ENCODE peak calls at places on chromosomes 11 and 22, in ten cellular contexts. R is heart left ventricle, F is IMR-90, I is transverse colon, H is tibial nerve, O is A549, Q is body of pancreas, P is K562, J is esophagus squamous epithelium, K is suprapubic skin. A is an unnamed sample.

GRCh38 chr11:13962562-13963168 is at the start of gene SPON1:
- DNase-seq in R (peak), F (peak), I (peak), H (no peak), O (no peak), Q (peak), P (no peak), J (no peak), K (peak), A (no peak)

GRCh38 chr22:32796865-32797573 is 4.5 kb upstream of the TIMP3 start:
- DNase-seq in R (peak), F (peak), I (peak), H (peak), O (peak), Q (peak), P (peak), J (no peak), K (peak), A (peak)

GRCh38 chr11:57425565-57426438 is 1.1 kb downstream of the SLC43A3 start:
- DNase-seq in R (peak), F (peak), I (peak), H (peak), O (no peak), Q (peak), P (no peak), J (no peak), K (peak), A (peak)

GRCh38 chr22:48393041-48393370 is 1434.7 kb downstream of the BRD1 start:
- DNase-seq in R (no peak), F (no peak), I (no peak), H (no peak), O (no peak), Q (no peak), P (no peak), J (no peak), K (no peak), A (no peak)

GRCh38 chr22:42725606-42726355 is 5.1 kb upstream of the A4GALT start:
- DNase-seq in R (no peak), F (no peak), I (no peak), H (no peak), O (no peak), Q (no peak), P (no peak), J (no peak), K (no peak), A (no peak)

GRCh38 chr11:34161812-34162506 is 56.5 kb downstream of the NAT10 start:
- DNase-seq in R (no peak), F (peak), I (no peak), H (no peak), O (no peak), Q (no peak), P (peak), J (no peak), K (no peak), A (peak)

GRCh38 chr11:73141031-73141308 is 1.1 kb downstream of the FCHSD2 start:
- DNase-seq in R (no peak), F (no peak), I (no peak), H (no peak), O (peak), Q (peak), P (peak), J (no peak), K (peak), A (no peak)

GRCh38 chr22:37328017-37328416 is 45.7 kb downstream of the CYTH4 start:
- DNase-seq in R (no peak), F (peak), I (no peak), H (no peak), O (peak), Q (no peak), P (no peak), J (no peak), K (no peak), A (no peak)

GRCh38 chr11:59668188-59668949 is 468 bp downstream of the PATL1 start:
- DNase-seq in R (peak), F (peak), I (peak), H (peak), O (peak), Q (peak), P (peak), J (peak), K (peak), A (peak)

GRCh38 chr11:13718394-13718793 is 49.9 kb downstream of the FAR1 start:
- DNase-seq in R (no peak), F (no peak), I (no peak), H (no peak), O (no peak), Q (no peak), P (no peak), J (no peak), K (no peak), A (no peak)

GRCh38 chr22:33923660-33924246 is 3.5 kb upstream of the LARGE1 start:
- DNase-seq in R (peak), F (peak), I (peak), H (peak), O (peak), Q (peak), P (peak), J (no peak), K (no peak), A (peak)

GRCh38 chr22:45007946-45008852 is 1.6 kb downstream of the PHF21B start:
- DNase-seq in R (no peak), F (no peak), I (no peak), H (no peak), O (peak), Q (no peak), P (peak), J (no peak), K (no peak), A (no peak)

GRCh38 chr11:1776944-1777715 is 13.4 kb upstream of the CTSD start:
- DNase-seq in R (no peak), F (no peak), I (no peak), H (no peak), O (no peak), Q (no peak), P (no peak), J (no peak), K (peak), A (no peak)

GRCh38 chr11:85685820-85686459 is at the start of gene CCDC89:
- DNase-seq in R (peak), F (peak), I (peak), H (peak), O (peak), Q (peak), P (no peak), J (peak), K (peak), A (no peak)

GRCh38 chr11:61908730-61909622 is 8.4 kb downstream of the RAB3IL1 start:
- DNase-seq in R (peak), F (no peak), I (peak), H (no peak), O (no peak), Q (no peak), P (peak), J (no peak), K (no peak), A (no peak)

GRCh38 chr22:36379593-36380361 is 8.0 kb downstream of the MYH9 start:
- DNase-seq in R (peak), F (peak), I (no peak), H (no peak), O (no peak), Q (no peak), P (no peak), J (no peak), K (no peak), A (peak)

GRCh38 chr11:72969894-72970335 is 155.7 kb downstream of the ATG16L2 start:
- DNase-seq in R (no peak), F (peak), I (no peak), H (no peak), O (no peak), Q (no peak), P (no peak), J (no peak), K (no peak), A (peak)

GRCh38 chr11:2794419-2794795 is 91.2 kb downstream of the CDKN1C start:
- DNase-seq in R (no peak), F (no peak), I (no peak), H (no peak), O (no peak), Q (peak), P (no peak), J (no peak), K (peak), A (peak)

GRCh38 chr22:40654522-40655167 is 18.1 kb upstream of the MRTFA start:
- DNase-seq in R (peak), F (peak), I (peak), H (peak), O (peak), Q (peak), P (peak), J (no peak), K (no peak), A (no peak)

GRCh38 chr22:40653361-40653760 is 16.8 kb upstream of the MRTFA start:
- DNase-seq in R (no peak), F (no peak), I (no peak), H (no peak), O (no peak), Q (no peak), P (no peak), J (no peak), K (no peak), A (no peak)

GRCh38 chr22:40648386-40648785 is 11.9 kb upstream of the MRTFA start:
- DNase-seq in R (no peak), F (no peak), I (peak), H (no peak), O (no peak), Q (no peak), P (no peak), J (no peak), K (peak), A (no peak)

GRCh38 chr22:40651057-40651456 is 14.5 kb upstream of the MRTFA start:
- DNase-seq in R (no peak), F (no peak), I (no peak), H (no peak), O (no peak), Q (no peak), P (no peak), J (no peak), K (no peak), A (no peak)

GRCh38 chr22:40651563-40652501 is 15.3 kb upstream of the MRTFA start:
- DNase-seq in R (peak), F (peak), I (peak), H (peak), O (peak), Q (peak), P (peak), J (peak), K (peak), A (peak)
- H3K4me3 ChIP-seq in R (peak), F (peak), I (peak), H (peak), O (peak), Q (no peak), P (peak), J (peak), K (peak), A (peak)

GRCh38 chr11:67435727-67436458 is 1.6 kb downstream of the PTPRCAP start:
- DNase-seq in R (no peak), F (no peak), I (no peak), H (no peak), O (no peak), Q (no peak), P (no peak), J (no peak), K (no peak), A (no peak)

GRCh38 chr11:67434395-67434881 is 3.0 kb downstream of the PTPRCAP start:
- DNase-seq in R (no peak), F (no peak), I (no peak), H (no peak), O (no peak), Q (no peak), P (no peak), J (no peak), K (no peak), A (peak)

GRCh38 chr11:67432655-67433349 is 4.5 kb downstream of the RPS6KB2 start:
- DNase-seq in R (no peak), F (no peak), I (no peak), H (no peak), O (no peak), Q (no peak), P (no peak), J (no peak), K (no peak), A (peak)

GRCh38 chr11:67435031-67435726 is 2.3 kb downstream of the PTPRCAP start:
- DNase-seq in R (no peak), F (no peak), I (no peak), H (no peak), O (no peak), Q (no peak), P (no peak), J (no peak), K (no peak), A (peak)

DNA sequence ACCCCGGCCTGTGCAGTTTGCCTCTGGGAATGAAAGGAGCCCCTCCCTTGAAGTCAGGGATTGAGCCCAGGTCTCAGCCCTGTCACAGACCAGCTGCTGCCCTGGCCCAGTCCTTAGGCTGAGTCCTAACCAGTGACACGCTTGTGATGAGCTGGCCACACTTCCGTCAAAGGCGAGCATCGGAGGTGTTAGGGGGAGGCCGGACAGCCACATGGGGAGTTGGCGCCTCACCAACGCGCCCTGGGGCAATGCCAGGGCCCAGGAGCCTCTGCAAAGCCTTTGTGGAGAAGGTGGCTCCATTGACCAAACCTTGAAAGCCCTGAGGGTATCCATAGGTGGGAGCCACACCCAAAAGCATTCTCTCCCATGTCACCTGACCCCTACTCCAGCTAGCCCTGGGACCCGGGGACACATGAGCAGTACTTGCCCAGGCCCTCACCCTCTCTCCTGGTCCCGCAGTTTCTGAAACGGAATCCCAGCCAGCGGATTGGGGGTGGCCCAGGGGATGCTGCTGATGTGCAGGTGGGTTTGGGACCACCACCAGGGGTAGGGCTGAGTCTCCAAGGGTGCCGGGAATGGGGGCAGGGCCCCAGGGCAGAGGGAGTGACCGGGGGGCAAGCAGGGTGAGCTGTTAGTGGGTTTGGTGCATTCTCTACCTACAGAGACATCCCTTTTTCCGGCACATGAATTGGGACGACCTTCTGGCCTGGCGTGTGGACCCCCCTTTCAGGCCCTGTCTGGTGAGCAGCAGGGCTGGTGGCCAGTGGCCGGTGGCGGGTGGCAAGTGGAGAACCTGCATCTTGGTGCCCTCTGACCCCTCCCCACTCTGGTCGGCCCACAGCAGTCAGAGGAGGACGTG is 3.7 kb downstream of the PTPRCAP start:
- DNase-seq in R (no peak), F (no peak), I (no peak), H (no peak), O (no peak), Q (no peak), P (no peak), J (no peak), K (no peak), A (peak)
- TF ChIP-seq POLR2A in R (no peak), F (no peak), I (no peak), H (no peak), O (no peak), Q (no peak), P (no peak), J (no peak), K (no peak), A (no peak)

DNA sequence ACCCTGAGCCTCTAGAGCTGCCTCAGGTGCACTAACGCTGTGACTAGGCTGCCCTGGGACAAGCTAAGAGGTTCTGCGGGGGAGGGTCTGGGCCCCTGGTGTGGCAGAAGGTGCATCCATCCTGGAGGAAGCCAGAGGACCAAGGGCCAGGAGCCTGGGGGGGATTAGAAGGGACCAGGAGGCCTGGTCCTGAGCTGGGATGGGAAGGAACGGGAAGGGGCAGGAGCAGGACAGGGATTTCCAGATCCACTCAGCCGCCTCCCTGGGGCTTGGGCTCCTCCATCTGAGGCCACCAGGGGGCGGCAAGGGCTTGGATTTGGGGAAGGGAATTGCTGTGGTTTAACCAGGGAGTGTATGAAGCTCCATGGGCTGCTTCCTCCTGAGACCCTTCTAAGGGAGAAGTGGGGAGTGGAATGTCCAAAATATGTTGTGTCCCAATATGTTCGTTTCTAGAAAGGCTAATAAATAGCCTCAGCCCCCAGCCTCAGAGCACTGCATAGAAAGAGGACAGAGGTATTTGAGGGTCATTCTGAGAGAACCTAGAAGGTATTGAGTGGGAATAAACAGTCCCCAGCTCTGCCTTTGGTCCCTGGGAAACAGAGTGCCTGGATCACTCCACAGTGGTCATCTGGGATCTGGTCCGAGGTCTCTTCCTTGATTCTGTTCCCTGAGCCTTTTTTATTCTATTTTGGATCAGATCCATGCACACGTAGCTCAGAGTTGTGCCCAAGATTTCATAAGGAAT is 17.4 kb upstream of the PRAME start:
- DNase-seq in R (peak), F (peak), I (peak), H (peak), O (peak), Q (peak), P (peak), J (no peak), K (no peak), A (peak)
- TF ChIP-seq CTCF in R (peak), F (peak), I (peak), H (peak), O (peak), Q (peak), P (peak), J (peak), K (no peak), A (peak)

DNA sequence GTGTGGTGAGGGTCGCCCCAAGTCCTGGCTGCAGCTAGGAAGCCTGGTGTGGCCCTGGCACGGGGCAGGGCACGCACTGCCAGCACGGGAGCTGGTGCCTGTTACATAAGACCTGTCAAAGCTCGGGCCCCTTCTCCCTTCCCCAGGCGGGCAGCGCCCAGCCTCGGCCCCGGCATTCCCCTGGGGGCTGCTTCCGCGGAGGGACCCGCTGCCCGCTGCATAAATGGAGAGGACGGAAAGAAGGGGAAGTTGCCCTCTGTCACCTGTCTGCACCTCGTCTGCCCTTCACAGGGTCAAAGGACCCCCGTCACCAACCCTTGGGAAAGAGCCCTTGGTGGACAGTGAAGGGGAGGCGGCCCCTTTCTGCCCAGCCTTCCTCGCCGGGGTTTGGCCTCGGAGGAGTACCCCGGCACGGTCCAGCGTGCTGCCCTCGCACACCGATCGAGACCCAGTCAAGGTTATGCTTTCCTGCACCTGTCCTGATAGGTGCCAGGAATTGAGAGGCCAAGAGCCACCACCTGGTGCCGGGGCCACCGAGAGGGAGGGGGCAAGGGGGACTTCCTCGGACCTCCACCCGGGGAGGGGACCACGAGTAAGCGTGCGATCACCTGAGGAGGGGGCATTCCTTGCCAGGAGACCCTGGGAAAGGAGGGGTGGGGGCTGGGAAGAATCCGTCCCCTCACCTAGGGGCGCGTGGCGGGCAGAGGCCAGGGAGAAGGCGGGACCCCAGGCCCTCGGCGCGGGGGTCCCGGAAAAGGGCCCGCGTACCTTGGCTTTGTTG is 16.8 kb upstream of the MFRP start:
- DNase-seq in R (peak), F (no peak), I (no peak), H (no peak), O (no peak), Q (peak), P (peak), J (no peak), K (peak), A (no peak)
- H3K4me3 ChIP-seq in R (peak), F (no peak), I (peak), H (peak), O (peak), Q (peak), P (peak), J (peak), K (peak), A (no peak)

GRCh38 chr11:119362741-119363080 is 16.2 kb upstream of the MFRP start:
- DNase-seq in R (no peak), F (no peak), I (no peak), H (no peak), O (no peak), Q (no peak), P (no peak), J (no peak), K (no peak), A (no peak)

GRCh38 chr11:119361961-119362725 is 15.6 kb upstream of the MFRP start:
- DNase-seq in R (no peak), F (no peak), I (no peak), H (no peak), O (no peak), Q (no peak), P (no peak), J (no peak), K (peak), A (no peak)

GRCh38 chr11:119365071-119365591 is 16.4 kb downstream of the USP2 start:
- DNase-seq in R (peak), F (peak), I (no peak), H (no peak), O (no peak), Q (no peak), P (no peak), J (no peak), K (no peak), A (no peak)

GRCh38 chr11:119361056-119361787 is 14.7 kb upstream of the MFRP start:
- DNase-seq in R (peak), F (peak), I (no peak), H (no peak), O (peak), Q (peak), P (peak), J (no peak), K (peak), A (peak)

DNA sequence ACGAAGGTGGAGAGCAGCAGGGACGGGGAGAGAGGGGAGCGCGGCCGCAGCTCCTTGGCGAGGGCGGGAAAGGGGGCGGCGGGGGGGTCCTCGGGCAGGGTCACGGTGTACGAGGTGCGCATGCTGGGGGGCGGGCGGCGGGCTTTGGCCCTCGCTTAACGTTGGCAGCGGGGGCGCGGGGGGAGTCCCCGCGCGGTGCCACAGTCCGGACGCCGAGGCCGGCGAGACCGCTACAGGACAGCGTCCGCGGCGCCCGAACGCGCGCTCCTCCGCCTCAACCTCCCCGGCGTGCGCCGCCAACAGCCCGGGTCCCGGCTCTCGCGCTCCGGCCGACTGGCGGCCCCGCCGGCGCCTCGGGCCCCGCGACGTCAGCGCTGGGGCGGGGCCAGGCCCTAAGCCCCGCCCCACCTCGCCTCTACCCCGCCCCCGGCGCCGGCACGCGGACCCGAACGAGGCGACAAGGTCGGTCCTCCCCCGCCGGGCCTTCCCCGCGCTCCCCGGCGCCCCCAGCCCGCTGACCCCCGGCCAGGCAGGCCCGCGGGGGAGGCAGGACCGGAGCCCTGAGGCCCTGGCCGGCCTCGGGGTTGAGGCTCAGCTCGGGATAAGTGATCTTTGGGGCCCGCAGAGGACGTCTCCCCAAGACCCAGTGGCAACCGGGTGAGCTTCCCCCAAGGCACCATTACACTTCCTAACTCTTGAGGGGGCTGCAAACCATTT is 17.5 kb downstream of the USP2 start:
- DNase-seq in R (peak), F (no peak), I (peak), H (no peak), O (no peak), Q (peak), P (peak), J (no peak), K (peak), A (no peak)
- TF ChIP-seq POLR2A in R (peak), F (no peak), I (no peak), H (peak), O (no peak), Q (peak), P (no peak), J (peak), K (no peak), A (no peak)

GRCh38 chr22:49967333-49968241 is 7.0 kb downstream of the PIM3 start:
- DNase-seq in R (peak), F (no peak), I (peak), H (peak), O (no peak), Q (peak), P (no peak), J (no peak), K (peak), A (no peak)
- TF ChIP-seq CTCF in R (no peak), F (no peak), I (no peak), H (no peak), O (no peak), Q (no peak), P (no peak), J (no peak), K (no peak), A (no peak)

A was measured in NB4.